ENCODE peak calls at places on chromosomes 5 and 9, in ten cellular contexts. R is adrenal gland, D is A549, Y is heart left ventricle, Z is upper lobe of left lung, T is HepG2, S is prostate gland, P is H1, C is ovary, B is sigmoid colon. N is an unnamed sample.

GRCh38 chr5:102903074-102903871 is 148.2 kb downstream of the PAM start:
- DNase-seq in R (no peak), D (no peak), Y (no peak), Z (no peak), T (no peak), S (no peak), P (no peak), C (no peak), B (no peak), N (no peak)

GRCh38 chr5:1889321-1890065 is 6.8 kb upstream of the IRX4 start:
- DNase-seq in R (no peak), D (no peak), Y (no peak), Z (no peak), T (no peak), S (no peak), P (no peak), C (no peak), B (no peak), N (no peak)

GRCh38 chr9:132087438-132088030 is 7.9 kb upstream of the MED27 start:
- DNase-seq in R (no peak), D (no peak), Y (no peak), Z (no peak), T (no peak), S (no peak), P (no peak), C (no peak), B (no peak), N (no peak)

GRCh38 chr5:115033861-115034260 is 135.8 kb downstream of the TRIM36 start:
- DNase-seq in R (peak; percentile 29), D (no peak), Y (no peak), Z (no peak), T (peak; percentile 6), S (no peak), P (peak; percentile 39), C (no peak), B (no peak), N (no peak)

GRCh38 chr5:141515946-141516647 is 27.2 kb downstream of the PCDHGC5 start:
- DNase-seq in R (no peak), D (no peak), Y (no peak), Z (no peak), T (no peak), S (no peak), P (no peak), C (no peak), B (no peak), N (no peak)

GRCh38 chr5:56350595-56351170 is 117.6 kb upstream of the ANKRD55 start:
- DNase-seq in R (peak; percentile 64), D (peak; percentile 94), Y (peak; percentile 72), Z (peak; percentile 54), T (peak; percentile 92), S (no peak), P (peak; percentile 36), C (peak; percentile 63), B (peak; percentile 85), N (peak; percentile 20)

GRCh38 chr5:35482167-35482755 is 135.4 kb upstream of the SPEF2 start:
- DNase-seq in R (no peak), D (no peak), Y (no peak), Z (no peak), T (no peak), S (no peak), P (no peak), C (no peak), B (no peak), N (no peak)

GRCh38 chr9:138022121-138022741 is 144.6 kb downstream of the CACNA1B start:
- DNase-seq in R (peak; percentile 31), D (peak; percentile 34), Y (no peak), Z (peak; percentile 19), T (no peak), S (no peak), P (peak; percentile 70), C (no peak), B (peak; percentile 55), N (no peak)

GRCh38 chr5:131633830-131634229 is 1.2 kb downstream of the RAPGEF6 start:
- DNase-seq in R (no peak), D (no peak), Y (no peak), Z (no peak), T (no peak), S (no peak), P (no peak), C (no peak), B (no peak), N (no peak)

GRCh38 chr5:111781200-111781599 is 24.2 kb upstream of the NREP start:
- DNase-seq in R (peak; percentile 54), D (no peak), Y (peak; percentile 50), Z (peak; percentile 67), T (no peak), S (no peak), P (no peak), C (peak; percentile 12), B (peak; percentile 77), N (peak; percentile 29)

GRCh38 chr5:5420251-5420650 is 2.2 kb upstream of the ICE1 start:
- DNase-seq in R (no peak), D (no peak), Y (no peak), Z (no peak), T (no peak), S (no peak), P (no peak), C (no peak), B (no peak), N (no peak)

GRCh38 chr5:151509231-151509630 is 61.8 kb downstream of the SLC36A1 start:
- DNase-seq in R (no peak), D (no peak), Y (no peak), Z (no peak), T (no peak), S (no peak), P (no peak), C (no peak), B (no peak), N (no peak)

GRCh38 chr5:102795546-102795945 is 40.4 kb downstream of the PAM start:
- DNase-seq in R (no peak), D (no peak), Y (no peak), Z (no peak), T (no peak), S (no peak), P (no peak), C (no peak), B (no peak), N (no peak)

GRCh38 chr9:114452219-114453169 is 52.8 kb downstream of the WHRN start:
- DNase-seq in R (peak; percentile 42), D (no peak), Y (no peak), Z (no peak), T (no peak), S (no peak), P (no peak), C (no peak), B (no peak), N (no peak)

GRCh38 chr9:86534572-86535258 is 180.5 kb upstream of the TUT7 start:
- DNase-seq in R (no peak), D (no peak), Y (no peak), Z (no peak), T (no peak), S (no peak), P (no peak), C (no peak), B (no peak), N (no peak)

GRCh38 chr5:14270212-14270702 is 127.1 kb downstream of the TRIO start:
- DNase-seq in R (peak; percentile 67), D (peak; percentile 74), Y (peak; percentile 72), Z (peak; percentile 48), T (peak; percentile 72), S (no peak), P (no peak), C (peak; percentile 51), B (no peak), N (peak; percentile 81)

GRCh38 chr9:106862115-106862945 is 636 bp upstream of the ZNF462 start:
- DNase-seq in R (peak; percentile 44), D (peak; percentile 44), Y (no peak), Z (peak; percentile 52), T (no peak), S (peak; percentile 59), P (no peak), C (peak; percentile 58), B (peak; percentile 73), N (peak; percentile 60)

GRCh38 chr5:95870105-95870672 is 47.7 kb upstream of the GLRX start:
- DNase-seq in R (no peak), D (no peak), Y (no peak), Z (no peak), T (peak; percentile 54), S (no peak), P (no peak), C (no peak), B (no peak), N (no peak)
- H3K27ac ChIP-seq in R (peak overlapping the region; percentile 11), D (peak overlapping the region; percentile 29), Y (peak overlapping the region; percentile 41), Z (no peak overlapping the region), T (peak overlapping the region; percentile 21), S (no peak overlapping the region), P (no peak overlapping the region), C (no peak overlapping the region), B (peak overlapping the region; percentile 33), N (peak overlapping the region; percentile 74)

GRCh38 chr9:34990908-34991832 is 1.6 kb downstream of the DNAJB5 start:
- DNase-seq in R (no peak), D (no peak), Y (no peak), Z (no peak), T (no peak), S (no peak), P (no peak), C (peak; percentile 38), B (no peak), N (peak; percentile 80)
- TF ChIP-seq POLR2A in R (no peak), D (no peak), Y (no peak), Z (no peak), T (no peak), S (no peak), P (no peak), C (no peak), B (no peak), N (no peak)

GRCh38 chr5:169862348-169862905 is 117.9 kb downstream of the INSYN2B start:
- DNase-seq in R (no peak), D (no peak), Y (no peak), Z (no peak), T (no peak), S (no peak), P (no peak), C (no peak), B (no peak), N (no peak)
- H3K27ac ChIP-seq in R (no peak overlapping the region), D (no peak overlapping the region), Y (no peak overlapping the region), Z (no peak overlapping the region), T (no peak overlapping the region), S (no peak overlapping the region), P (no peak overlapping the region), C (no peak overlapping the region), B (no peak overlapping the region), N (no peak overlapping the region)

GRCh38 chr9:94167376-94167775 is 83.1 kb downstream of the PTPDC1 start:
- DNase-seq in R (no peak), D (no peak), Y (no peak), Z (no peak), T (no peak), S (no peak), P (no peak), C (no peak), B (no peak), N (no peak)

GRCh38 chr9:94165592-94166236 is 81.5 kb downstream of the PTPDC1 start:
- DNase-seq in R (peak; percentile 98), D (peak; percentile 99), Y (peak; percentile 98), Z (peak; percentile 99), T (peak; percentile 95), S (peak; percentile 98), P (peak; percentile 94), C (peak; percentile 98), B (peak; percentile 99), N (peak; percentile 98)

GRCh38 chr9:94168203-94169000 is 84.1 kb downstream of the PTPDC1 start:
- DNase-seq in R (no peak), D (no peak), Y (no peak), Z (no peak), T (no peak), S (no peak), P (no peak), C (no peak), B (no peak), N (no peak)

GRCh38 chr9:94166237-94167054 is 82.2 kb downstream of the PTPDC1 start:
- DNase-seq in R (peak; percentile 98), D (peak; percentile 94), Y (peak; percentile 99), Z (peak; percentile 98), T (peak; percentile 97), S (peak; percentile 98), P (peak; percentile 97), C (peak; percentile 98), B (peak; percentile 99), N (peak; percentile 99)

GRCh38 chr9:94167055-94167346 is 82.7 kb downstream of the PTPDC1 start:
- DNase-seq in R (no peak), D (no peak), Y (no peak), Z (peak; percentile 86), T (peak; percentile 79), S (no peak), P (no peak), C (no peak), B (no peak), N (no peak)
- TF ChIP-seq POLR2A in R (peak; percentile 69), D (no peak), Y (peak; percentile 26), Z (no peak), T (no peak), S (peak; percentile 45), P (no peak), C (no peak), B (no peak), N (peak; percentile 52)

N was measured in gastrocnemius medialis.